ENCODE peak calls at places on chromosomes 1 and 21, in eight cellular contexts. F, Q, Y, Z, W, P, D and U are unnamed samples. For H3K4me1, the result is how much of the 10 kb centered on the place peaks cover.

GRCh38 chr21:38355992-38356781 is 99.4 kb downstream of the KCNJ15 start:
- DNase-seq in Q (peak), D (peak), Z (peak), Y (peak), W (peak), F (peak), P (peak), U (peak)

GRCh38 chr21:36788116-36788515 is 89.2 kb downstream of the SIM2 start:
- DNase-seq in P (no peak), Q (peak), Z (no peak), W (peak), F (peak), Y (no peak), D (no peak), U (no peak)

GRCh38 chr21:44421901-44422840 is 33.1 kb upstream of the LRRC3 start:
- DNase-seq in Q (peak), Y (no peak), P (peak), Z (peak), D (peak), F (peak), W (no peak), U (no peak)

GRCh38 chr1:18352640-18353245 is 128.0 kb upstream of the KLHDC7A start:
- DNase-seq in Z (no peak), W (no peak), Q (no peak), P (no peak), F (no peak), Y (no peak), D (no peak), U (no peak)

GRCh38 chr1:171062902-171063301 is 27.8 kb upstream of the FMO3 start:
- DNase-seq in D (no peak), Q (no peak), Z (no peak), W (no peak), F (no peak), P (no peak), Y (no peak), U (no peak)

GRCh38 chr1:23389846-23390321 is 20.2 kb upstream of the ZNF436 start:
- DNase-seq in F (no peak), Z (no peak), P (no peak), Y (no peak), W (no peak), D (no peak), Q (no peak), U (no peak)

GRCh38 chr1:38804062-38804886 is 55.3 kb downstream of the RRAGC start:
- DNase-seq in F (no peak), W (no peak), Z (no peak), P (no peak), Y (no peak), Q (no peak), D (no peak), U (no peak)

GRCh38 chr1:27891196-27891889 is 19.0 kb downstream of the THEMIS2 start:
- DNase-seq in Y (no peak), W (no peak), F (no peak), Q (peak), D (peak), Z (no peak), P (no peak), U (no peak)

GRCh38 chr1:211654838-211655787 is 20.3 kb downstream of the NEK2 start:
- DNase-seq in P (peak), F (peak), Q (peak), Y (peak), D (peak), W (peak), Z (peak), U (peak)

GRCh38 chr1:17929224-17929623 is 174.1 kb downstream of the ACTL8 start:
- DNase-seq in W (no peak), Q (no peak), F (no peak), P (no peak), D (no peak), Z (no peak), Y (no peak), U (no peak)

GRCh38 chr1:209400351-209401220 is 182.9 kb upstream of the CAMK1G start:
- DNase-seq in Y (peak), W (no peak), Q (no peak), P (no peak), F (no peak), D (no peak), Z (no peak), U (no peak)

GRCh38 chr21:45080639-45081414 is 6.4 kb downstream of the ADARB1 start:
- DNase-seq in W (no peak), F (no peak), P (peak), Q (peak), Y (peak), D (peak), Z (no peak), U (no peak)

GRCh38 chr1:57831624-57832023 is 407.8 kb upstream of the DAB1 start:
- DNase-seq in D (no peak), Q (no peak), Y (peak), W (peak), P (no peak), F (no peak), Z (no peak), U (no peak)

GRCh38 chr1:9084883-9085282 is 15.4 kb upstream of the SLC2A5 start:
- DNase-seq in P (peak), F (no peak), Q (no peak), D (peak), Y (no peak), W (no peak), Z (peak), U (no peak)

GRCh38 chr21:45246535-45247320 is 41.0 kb downstream of the POFUT2 start:
- DNase-seq in P (no peak), D (no peak), Q (no peak), Y (no peak), Z (no peak), F (no peak), W (no peak), U (no peak)

DNA sequence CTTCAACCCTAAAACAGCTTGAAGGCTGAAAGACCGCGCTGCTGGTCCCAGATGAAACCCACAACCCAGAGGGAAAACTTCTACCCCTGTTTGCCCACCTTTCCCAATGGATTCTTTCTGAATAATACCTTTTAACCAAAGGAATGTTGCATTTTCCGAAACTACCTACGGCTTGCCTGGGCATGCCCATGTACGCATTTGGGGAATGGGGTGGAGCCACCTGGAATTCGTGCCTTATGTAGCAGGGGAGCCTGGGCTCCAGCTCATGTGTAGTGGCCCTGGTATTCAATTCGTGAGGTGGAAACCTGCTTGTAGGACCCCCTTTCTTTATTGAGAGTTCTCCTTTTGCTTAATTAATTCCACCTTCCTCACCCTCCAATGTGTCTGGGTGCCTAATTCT is 256.6 kb upstream of the RGS18 start:
- DNase-seq in Z (no peak), P (no peak), Y (no peak), D (no peak), Q (no peak), F (no peak), W (no peak), U (no peak)
- H3K27ac ChIP-seq in Z (no peak), P (no peak), Y (no peak), D (no peak), Q (no peak), F (no peak), W (no peak), U (no peak)

DNA sequence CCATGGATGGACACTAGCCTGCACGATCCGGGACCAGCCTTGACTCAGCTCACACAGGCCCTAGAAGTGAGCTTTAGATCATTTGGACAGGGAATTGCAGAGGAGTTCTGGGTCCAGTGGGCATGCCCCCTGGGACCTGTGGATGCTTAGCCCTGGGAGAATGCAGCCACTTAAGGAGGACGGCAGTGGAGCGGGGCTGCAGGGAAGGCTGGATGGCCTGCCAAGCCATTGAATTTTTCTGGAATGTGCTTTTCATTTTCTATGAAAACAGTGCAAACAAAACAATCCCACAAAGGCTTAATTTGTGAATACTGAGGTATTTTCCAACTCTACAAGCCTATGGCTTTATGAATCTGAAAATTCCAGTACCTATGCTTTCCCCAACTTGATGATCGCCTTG is 80.4 kb upstream of the GCLM start:
- DNase-seq in F (no peak), D (no peak), Q (no peak), P (no peak), Y (no peak), Z (no peak), W (no peak), U (no peak)
- H3K4me1 ChIP-seq in F (under half), D (under half), Q (under half), P (under half), Y (under half), Z (under half), W (under half), U (under half)

DNA sequence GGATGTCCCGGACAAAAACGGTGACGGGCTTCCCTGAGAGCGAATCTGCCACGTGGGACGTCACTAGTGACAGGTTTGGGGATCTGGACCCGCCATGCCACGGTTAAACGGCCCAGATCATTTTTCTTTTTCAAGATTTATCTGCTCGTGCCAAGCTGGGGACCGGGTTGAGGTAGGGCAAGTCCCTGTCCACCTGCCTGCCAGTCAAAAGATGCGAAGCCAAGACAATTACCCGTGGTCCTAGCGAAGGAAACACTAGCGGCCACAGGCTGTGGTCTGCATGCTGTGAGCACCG is 904 bp upstream of the BATF3 start:
- DNase-seq in Z (no peak), Y (no peak), Q (peak), P (no peak), D (no peak), W (no peak), F (no peak), U (no peak)
- H3K27ac ChIP-seq in Z (peak), Y (no peak), Q (peak), P (peak), D (peak), W (peak), F (peak), U (no peak)

GRCh38 chr1:235009561-235010306 is 118.9 kb downstream of the TOMM20 start:
- DNase-seq in Y (no peak), F (no peak), P (no peak), D (peak), Z (no peak), W (no peak), Q (peak), U (no peak)

GRCh38 chr1:235006816-235007215 is 121.8 kb downstream of the TOMM20 start:
- DNase-seq in D (peak), P (no peak), W (no peak), Z (no peak), Y (no peak), Q (peak), F (no peak), U (no peak)

GRCh38 chr1:235006132-235006721 is 122.4 kb downstream of the TOMM20 start:
- DNase-seq in F (no peak), P (no peak), Q (peak), W (no peak), D (no peak), Y (no peak), Z (no peak), U (no peak)

GRCh38 chr1:235009074-235009473 is 119.6 kb downstream of the TOMM20 start:
- DNase-seq in F (no peak), Y (no peak), Z (no peak), D (peak), P (no peak), W (no peak), Q (peak), U (no peak)

DNA sequence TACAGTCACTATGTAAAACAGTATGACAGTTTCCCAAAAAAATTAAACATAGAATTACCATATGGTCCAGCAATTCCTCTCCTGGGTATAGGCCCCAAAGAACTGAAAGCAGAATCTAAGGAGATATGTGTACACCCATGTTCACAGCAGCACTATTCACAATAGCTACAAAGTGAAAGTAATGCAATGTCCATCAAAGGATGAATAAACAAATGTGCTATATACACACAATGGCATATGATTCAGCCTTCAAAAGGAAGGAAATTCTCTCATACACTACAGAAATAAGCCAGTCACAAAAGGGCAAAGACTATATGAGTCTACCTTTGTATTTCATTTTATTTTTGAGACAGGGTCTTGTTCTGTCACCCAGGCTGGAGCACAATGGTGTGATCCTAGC is 120.4 kb downstream of the TOMM20 start:
- DNase-seq in D (no peak), Y (no peak), Z (no peak), P (no peak), Q (no peak), F (no peak), W (no peak), U (no peak)
- H3K4me1 ChIP-seq in D (under half), Y (under half), Z (under half), P (under half), Q (under half), F (under half), W (under half), U (under half)

GRCh38 chr21:26124896-26125295 is 45.7 kb downstream of the APP start:
- DNase-seq in F (no peak), P (no peak), Y (no peak), D (no peak), Q (no peak), Z (no peak), W (no peak), U (no peak)
- H3K27ac ChIP-seq in F (peak), P (peak), Y (peak), D (peak), Q (no peak), Z (peak), W (no peak), U (no peak)

DNA sequence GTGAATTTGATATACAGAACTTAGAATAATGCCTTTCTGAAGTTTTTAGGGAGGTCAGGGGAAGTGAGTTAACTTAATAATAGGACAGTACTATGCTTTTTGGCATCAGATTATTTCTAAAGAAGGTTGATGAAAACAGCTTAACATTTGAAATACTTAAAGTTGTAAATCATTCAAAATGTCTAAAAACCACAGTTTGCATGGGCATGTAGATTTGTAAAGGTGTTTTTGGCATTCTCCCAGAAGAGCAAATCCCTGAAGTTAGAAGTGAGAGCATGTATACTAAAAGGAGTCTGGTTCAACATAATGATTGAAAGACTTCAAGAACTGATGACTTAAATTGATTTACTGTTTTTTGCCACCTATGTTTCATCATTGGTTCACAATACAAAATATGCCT is 6.7 kb downstream of the DR1 start:
- DNase-seq in F (no peak), Z (no peak), Q (no peak), W (no peak), P (no peak), Y (no peak), D (no peak), U (no peak)
- H3K4me1 ChIP-seq in F (half or more), Z (half or more), Q (under half), W (under half), P (under half), Y (under half), D (half or more), U (under half)

GRCh38 chr1:2181271-2181670 is 13.3 kb downstream of the FAAP20 start:
- DNase-seq in D (no peak), Q (no peak), W (no peak), P (no peak), F (no peak), Z (no peak), Y (no peak), U (no peak)
- H3K27ac ChIP-seq in D (no peak), Q (no peak), W (no peak), P (no peak), F (no peak), Z (no peak), Y (no peak), U (no peak)

GRCh38 chr1:165896277-165896676 is 68.9 kb downstream of the UCK2 start:
- DNase-seq in F (no peak), Q (no peak), P (peak), D (no peak), Y (peak), Z (no peak), W (no peak), U (no peak)

GRCh38 chr1:165894591-165894990 is 67.2 kb downstream of the UCK2 start:
- DNase-seq in Y (no peak), P (no peak), W (peak), Q (no peak), F (no peak), D (no peak), Z (no peak), U (no peak)

GRCh38 chr1:165897326-165898303 is 70.2 kb downstream of the UCK2 start:
- DNase-seq in P (no peak), Q (no peak), W (no peak), D (no peak), Y (no peak), F (no peak), Z (no peak), U (no peak)

GRCh38 chr1:165893507-165893906 is 66.1 kb downstream of the UCK2 start:
- DNase-seq in F (no peak), D (no peak), Y (no peak), P (no peak), W (no peak), Z (no peak), Q (no peak), U (no peak)

GRCh38 chr1:165895451-165895871 is 68.0 kb downstream of the UCK2 start:
- DNase-seq in W (no peak), Q (no peak), D (no peak), P (no peak), Y (peak), F (no peak), Z (no peak), U (no peak)
- H3K4me1 ChIP-seq in W (under half), Q (under half), D (under half), P (under half), Y (half or more), F (under half), Z (half or more), U (under half)

GRCh38 chr1:185309566-185309965 is 7.5 kb downstream of the IVNS1ABP start:
- DNase-seq in Q (no peak), F (no peak), Y (no peak), Z (no peak), W (no peak), P (no peak), D (no peak), U (no peak)
- H3K27ac ChIP-seq in Q (no peak), F (no peak), Y (no peak), Z (peak), W (no peak), P (no peak), D (no peak), U (no peak)